ENCODE peak calls at places on chromosomes 3 and 15, in nine cellular contexts. F is IMR-90, K is fibroblast of the aortic adventitia, O is heart right ventricle, Z is breast epithelium, T is astrocyte of the spinal cord, S is AG04450, Q is PC-3, E is choroid plexus epithelial cell. M is an unnamed sample.

GRCh38 chr15:68031406-68031805 is 22.7 kb upstream of the PIAS1 start:
- DNase-seq in Z (no peak), K (no peak), S (no peak), T (no peak), F (no peak), Q (no peak), O (no peak), E (no peak), M (no peak)

GRCh38 chr3:58659051-58659675 is 7.4 kb downstream of the FAM3D start:
- DNase-seq in E (peak), K (peak), Q (peak), F (peak), S (no peak), O (peak), Z (peak), T (peak), M (peak)

GRCh38 chr3:10602769-10603768 is 97.7 kb upstream of the ATP2B2 start:
- DNase-seq in K (no peak), T (no peak), S (no peak), Z (no peak), F (no peak), O (no peak), E (no peak), Q (no peak), M (no peak)

GRCh38 chr3:177290633-177291032 is 93.4 kb upstream of the TBL1XR1 start:
- DNase-seq in K (no peak), T (no peak), F (no peak), O (no peak), Z (no peak), S (no peak), Q (no peak), E (no peak), M (no peak)

GRCh38 chr3:67529337-67529736 is 125.1 kb downstream of the SUCLG2 start:
- DNase-seq in T (no peak), E (no peak), K (no peak), F (no peak), S (no peak), Z (no peak), Q (no peak), O (no peak), M (no peak)

GRCh38 chr3:149424921-149425320 is 47.5 kb upstream of the TM4SF1 start:
- DNase-seq in S (no peak), F (no peak), E (no peak), Q (no peak), K (no peak), T (no peak), Z (no peak), O (no peak), M (no peak)

GRCh38 chr3:167913218-167913902 is 177.8 kb downstream of the SERPINI1 start:
- DNase-seq in E (peak), Z (no peak), O (no peak), Q (peak), S (no peak), K (peak), T (peak), F (peak), M (peak)

GRCh38 chr3:104510091-104510860 is 856.4 kb upstream of the ALCAM start:
- DNase-seq in O (no peak), T (no peak), K (peak), E (no peak), Z (no peak), F (no peak), S (no peak), Q (peak), M (no peak)

GRCh38 chr3:135802171-135802570 is 163.4 kb upstream of the PPP2R3A start:
- DNase-seq in E (no peak), Q (no peak), F (no peak), S (no peak), T (no peak), O (no peak), Z (no peak), K (no peak), M (no peak)

GRCh38 chr3:196281962-196282361 is 5.6 kb downstream of the PCYT1A start:
- DNase-seq in T (no peak), Q (no peak), K (no peak), F (no peak), O (no peak), E (no peak), S (no peak), Z (no peak), M (no peak)

GRCh38 chr3:52093751-52094525 is 37.6 kb upstream of the DUSP7 start:
- DNase-seq in Q (peak), O (no peak), E (peak), F (peak), T (peak), Z (no peak), K (no peak), S (no peak), M (peak)

GRCh38 chr15:89419370-89419984 is 76.9 kb downstream of the RHCG start:
- DNase-seq in E (peak), K (peak), S (no peak), Q (peak), Z (no peak), O (peak), T (no peak), F (peak), M (peak)

DNA sequence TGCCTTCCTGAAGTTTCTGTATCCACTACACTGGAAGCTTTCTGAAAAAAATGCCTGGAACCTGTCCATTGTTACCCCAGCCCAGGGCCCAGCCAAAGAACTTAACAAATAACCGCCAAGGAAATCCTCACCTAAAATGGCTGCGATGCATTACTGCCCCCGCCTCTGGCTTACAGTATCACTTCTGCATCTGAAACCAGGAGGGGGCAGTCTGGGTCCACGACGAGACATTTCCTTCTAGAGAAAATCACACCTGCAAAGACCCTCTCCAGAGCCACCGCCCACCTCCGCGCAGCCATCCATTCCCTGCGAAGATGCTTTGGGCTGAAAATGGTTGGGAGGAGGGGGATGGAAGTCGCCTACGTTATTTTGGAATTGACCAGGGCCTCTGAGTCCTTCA is 22.4 kb upstream of the CELF6 start:
- DNase-seq in Q (peak), F (peak), Z (no peak), S (no peak), T (no peak), K (no peak), E (peak), O (peak), M (peak)
- TF ChIP-seq CTCF in Q (peak), F (peak), Z (peak), S (peak), T (peak), K (peak), E (peak), O (peak), M (peak)

GRCh38 chr3:114584734-114585371 is 291.0 kb downstream of the TIGIT start:
- DNase-seq in K (peak), F (no peak), E (no peak), O (peak), T (no peak), Z (no peak), S (no peak), Q (no peak), M (peak)
- H3K4me3 ChIP-seq in K (peak), F (no peak), E (no peak), O (peak), T (no peak), Z (no peak), S (no peak), Q (no peak), M (peak)

GRCh38 chr3:17176757-17177156 is 292.0 kb downstream of the PLCL2 start:
- DNase-seq in S (no peak), K (no peak), F (no peak), Z (no peak), T (no peak), O (no peak), E (no peak), Q (no peak), M (no peak)
- TF ChIP-seq CTCF in S (no peak), K (no peak), F (no peak), Z (no peak), T (no peak), O (peak), E (peak), Q (no peak), M (no peak)

GRCh38 chr15:51856714-51857380 is 27.4 kb downstream of the TMOD3 start:
- DNase-seq in Z (no peak), T (no peak), F (peak), E (no peak), S (no peak), K (no peak), O (no peak), Q (no peak), M (peak)
- H3K4me3 ChIP-seq in Z (no peak), T (no peak), F (no peak), E (no peak), S (no peak), K (no peak), O (no peak), Q (no peak), M (no peak)

GRCh38 chr15:44713006-44713966 is 2.0 kb downstream of the B2M start:
- DNase-seq in S (no peak), O (no peak), T (peak), Z (no peak), Q (peak), K (peak), F (peak), E (peak), M (peak)
- TF ChIP-seq CTCF in S (peak), O (peak), T (peak), Z (no peak), Q (peak), K (peak), F (peak), E (peak), M (peak)

GRCh38 chr3:139111392-139112229 is 66.9 kb upstream of the PRR23C start:
- DNase-seq in T (peak), S (peak), K (peak), Q (peak), F (peak), O (peak), Z (peak), E (peak), M (peak)

GRCh38 chr3:139110072-139110830 is 65.6 kb upstream of the PRR23C start:
- DNase-seq in O (peak), S (no peak), Q (no peak), T (no peak), K (no peak), Z (peak), F (no peak), E (no peak), M (no peak)

GRCh38 chr3:139107424-139108252 is 62.9 kb upstream of the PRR23C start:
- DNase-seq in T (no peak), S (no peak), Z (no peak), O (no peak), Q (no peak), F (no peak), E (no peak), K (no peak), M (no peak)

GRCh38 chr3:139108253-139108969 is 63.7 kb upstream of the PRR23C start:
- DNase-seq in S (no peak), Z (no peak), K (no peak), Q (no peak), E (no peak), O (no peak), T (no peak), F (no peak), M (no peak)

DNA sequence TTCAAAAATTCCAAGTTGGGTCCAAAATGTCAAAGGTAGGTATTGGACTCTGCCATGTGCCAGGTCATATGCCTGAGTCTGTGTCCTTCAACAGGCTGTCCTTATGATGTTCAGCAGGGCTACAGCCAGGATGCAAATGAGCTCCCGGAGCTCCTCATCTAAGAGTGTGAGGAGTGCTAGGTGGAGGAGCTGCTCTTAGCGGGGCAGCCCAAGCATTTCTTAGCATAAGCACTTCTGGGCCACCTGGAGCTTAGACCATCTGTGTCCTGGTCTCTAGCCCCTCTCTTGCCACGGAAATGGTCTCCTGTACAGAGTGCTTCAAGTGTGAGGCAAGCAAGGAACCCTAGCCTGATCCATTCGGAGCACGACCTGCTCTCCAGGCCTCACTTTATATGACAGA is 64.6 kb upstream of the PRR23C start:
- DNase-seq in Z (no peak), Q (no peak), T (no peak), O (no peak), E (no peak), K (no peak), F (no peak), S (no peak), M (no peak)
- H3K4me3 ChIP-seq in Z (no peak), Q (no peak), T (no peak), O (no peak), E (no peak), K (no peak), F (no peak), S (no peak), M (no peak)

DNA sequence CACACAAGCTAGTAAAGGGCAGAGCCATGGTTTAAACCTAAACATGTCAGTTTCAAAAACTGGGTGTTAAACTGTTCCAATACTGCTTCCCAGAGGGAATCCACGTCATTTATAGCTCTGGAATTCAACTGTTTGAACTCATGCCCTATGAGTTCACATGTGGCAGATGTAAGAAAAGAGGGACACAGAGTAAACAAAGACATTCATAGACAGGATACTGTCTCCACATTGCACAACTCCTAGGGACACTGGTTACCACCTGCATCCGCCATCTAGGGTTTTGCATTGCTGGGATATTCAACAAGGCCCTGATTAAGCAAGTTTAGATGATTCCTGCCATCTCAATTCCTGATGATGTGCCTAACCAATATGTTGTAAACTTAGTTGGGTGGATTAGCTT is 134.1 kb upstream of the COL8A1 start:
- DNase-seq in Z (no peak), E (peak), O (no peak), T (no peak), Q (no peak), K (peak), F (peak), S (no peak), M (no peak)
- TF ChIP-seq CTCF in Z (no peak), E (no peak), O (no peak), T (no peak), Q (no peak), K (no peak), F (no peak), S (no peak), M (no peak)

GRCh38 chr15:64107337-64107736 is 11.6 kb downstream of the SNX1 start:
- DNase-seq in Z (no peak), O (no peak), E (no peak), T (no peak), S (no peak), Q (no peak), K (no peak), F (no peak), M (no peak)

GRCh38 chr15:64099379-64099778 is 3.6 kb downstream of the SNX1 start:
- DNase-seq in K (no peak), O (no peak), S (no peak), E (no peak), Q (no peak), F (no peak), Z (no peak), T (no peak), M (no peak)

GRCh38 chr15:64102497-64102896 is 6.7 kb downstream of the SNX1 start:
- DNase-seq in S (no peak), Q (no peak), T (no peak), F (no peak), K (no peak), O (no peak), E (no peak), Z (no peak), M (no peak)

GRCh38 chr15:64101018-64101417 is 5.2 kb downstream of the SNX1 start:
- DNase-seq in O (no peak), E (no peak), T (no peak), Z (no peak), F (no peak), K (no peak), Q (no peak), S (no peak), M (no peak)

DNA sequence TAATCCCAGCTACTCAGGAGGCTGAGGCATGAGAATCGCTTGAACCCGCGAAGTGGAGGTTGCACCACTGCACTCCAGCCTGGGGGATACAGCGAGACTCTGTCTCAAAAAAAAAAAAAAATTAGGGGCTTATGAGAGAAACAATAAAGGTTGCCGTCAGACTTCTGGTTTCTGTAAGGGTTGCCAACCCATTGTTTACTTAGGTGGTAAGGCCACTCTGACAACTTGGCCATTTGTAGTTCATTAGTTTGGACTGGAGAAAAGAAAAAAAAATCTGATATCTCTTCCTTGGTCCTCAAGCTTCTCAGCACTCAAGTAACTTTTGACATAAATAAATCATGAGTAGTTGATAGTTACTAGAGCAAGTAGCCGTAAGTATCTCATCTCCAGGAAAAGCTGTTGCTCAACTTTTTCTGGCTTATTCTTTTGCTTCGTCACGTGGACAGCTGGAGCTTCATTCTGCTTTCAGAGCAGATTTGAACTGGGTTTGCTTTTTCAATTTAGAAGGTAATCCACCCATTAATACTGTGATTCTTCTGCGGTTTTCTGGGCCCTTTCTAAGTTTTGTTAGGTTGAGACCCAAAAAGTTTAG is 9.4 kb downstream of the SNX1 start:
- DNase-seq in Q (no peak), K (peak), F (peak), O (no peak), S (no peak), E (peak), T (no peak), Z (no peak), M (peak)
- H3K4me3 ChIP-seq in Q (no peak), K (no peak), F (no peak), O (no peak), S (no peak), E (no peak), T (no peak), Z (no peak), M (no peak)

DNA sequence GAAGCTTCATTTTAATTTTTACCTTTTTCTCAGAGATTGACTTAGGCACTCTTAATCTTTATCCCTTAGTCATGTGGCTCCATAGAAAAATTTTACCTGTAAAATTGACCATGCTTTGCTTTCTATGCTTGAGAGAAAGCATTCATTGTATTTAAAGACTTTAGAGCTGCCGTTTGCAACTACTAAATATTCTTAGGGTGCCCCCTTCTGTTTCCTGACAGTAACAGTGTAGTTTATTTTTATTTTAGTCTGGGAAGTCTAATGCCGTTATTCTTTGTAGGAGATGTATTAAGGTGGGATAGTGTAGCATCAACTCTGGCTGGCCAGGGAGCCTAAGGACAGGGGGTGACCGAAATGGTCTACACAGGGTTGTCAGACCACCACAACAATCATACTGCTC is 84.5 kb upstream of the SYNPR start:
- DNase-seq in T (peak), Z (no peak), F (no peak), Q (peak), S (no peak), K (peak), O (no peak), E (peak), M (peak)
- TF ChIP-seq CTCF in T (peak), Z (peak), F (peak), Q (peak), S (peak), K (peak), O (peak), E (peak), M (peak)

M was measured in cardiac fibroblast.